ENCODE peak calls at places on chromosomes 16 and 17, in ten cellular contexts. One of them, this sample, is unnamed.

GRCh38 chr17:39618956-39619785 is 7.6 kb upstream of the PPP1R1B start:
- DNase-seq in brain microvascular endothelial cell: no peak
- DNase-seq in body of pancreas: no peak
- DNase-seq in right atrium auricular region: no peak
- DNase-seq in mucosa of descending colon: peak
- DNase-seq in choroid plexus epithelial cell: no peak
- DNase-seq in A549: no peak
- DNase-seq in astrocyte of the spinal cord: no peak
- DNase-seq in RWPE1: no peak
- DNase-seq in endothelial cell of umbilical vein: no peak
- DNase-seq in this sample: no peak

GRCh38 chr16:79628501-79628975 is 28.0 kb upstream of the MAF start:
- DNase-seq in astrocyte of the spinal cord: peak
- DNase-seq in right atrium auricular region: no peak
- DNase-seq in brain microvascular endothelial cell: peak
- DNase-seq in body of pancreas: no peak
- DNase-seq in endothelial cell of umbilical vein: no peak
- DNase-seq in mucosa of descending colon: no peak
- DNase-seq in RWPE1: peak
- DNase-seq in choroid plexus epithelial cell: peak
- DNase-seq in A549: no peak
- DNase-seq in this sample: no peak

GRCh38 chr17:320809-321385 is 31.7 kb downstream of the RPH3AL start:
- DNase-seq in brain microvascular endothelial cell: no peak
- DNase-seq in choroid plexus epithelial cell: no peak
- DNase-seq in right atrium auricular region: no peak
- DNase-seq in body of pancreas: no peak
- DNase-seq in mucosa of descending colon: no peak
- DNase-seq in endothelial cell of umbilical vein: no peak
- DNase-seq in astrocyte of the spinal cord: no peak
- DNase-seq in A549: no peak
- DNase-seq in RWPE1: no peak
- DNase-seq in this sample: no peak

GRCh38 chr17:59149841-59150511 is 5.0 kb downstream of the SKA2 start:
- DNase-seq in A549: no peak
- DNase-seq in body of pancreas: no peak
- DNase-seq in endothelial cell of umbilical vein: no peak
- DNase-seq in astrocyte of the spinal cord: no peak
- DNase-seq in mucosa of descending colon: no peak
- DNase-seq in RWPE1: no peak
- DNase-seq in brain microvascular endothelial cell: no peak
- DNase-seq in choroid plexus epithelial cell: no peak
- DNase-seq in right atrium auricular region: no peak
- DNase-seq in this sample: no peak

GRCh38 chr16:65510850-65511249 is 389.0 kb upstream of the CDH11 start:
- DNase-seq in choroid plexus epithelial cell: peak
- DNase-seq in astrocyte of the spinal cord: peak
- DNase-seq in endothelial cell of umbilical vein: no peak
- DNase-seq in right atrium auricular region: no peak
- DNase-seq in body of pancreas: no peak
- DNase-seq in RWPE1: no peak
- DNase-seq in brain microvascular endothelial cell: peak
- DNase-seq in A549: no peak
- DNase-seq in mucosa of descending colon: no peak
- DNase-seq in this sample: no peak

GRCh38 chr17:67443931-67444597 is 67.0 kb downstream of the PITPNC1 start:
- DNase-seq in astrocyte of the spinal cord: peak
- DNase-seq in mucosa of descending colon: no peak
- DNase-seq in endothelial cell of umbilical vein: peak
- DNase-seq in RWPE1: no peak
- DNase-seq in A549: no peak
- DNase-seq in brain microvascular endothelial cell: no peak
- DNase-seq in choroid plexus epithelial cell: peak
- DNase-seq in body of pancreas: no peak
- DNase-seq in right atrium auricular region: no peak
- DNase-seq in this sample: no peak

GRCh38 chr17:27577124-27577761 is 53.7 kb upstream of the LGALS9 start:
- DNase-seq in mucosa of descending colon: no peak
- DNase-seq in astrocyte of the spinal cord: peak
- DNase-seq in right atrium auricular region: no peak
- DNase-seq in brain microvascular endothelial cell: peak
- DNase-seq in choroid plexus epithelial cell: peak
- DNase-seq in A549: no peak
- DNase-seq in RWPE1: no peak
- DNase-seq in body of pancreas: peak
- DNase-seq in endothelial cell of umbilical vein: peak
- DNase-seq in this sample: no peak

GRCh38 chr16:24685539-24686432 is 43.7 kb upstream of the TNRC6A start:
- DNase-seq in A549: peak
- DNase-seq in choroid plexus epithelial cell: peak
- DNase-seq in body of pancreas: peak
- DNase-seq in mucosa of descending colon: peak
- DNase-seq in brain microvascular endothelial cell: peak
- DNase-seq in RWPE1: peak
- DNase-seq in astrocyte of the spinal cord: peak
- DNase-seq in right atrium auricular region: peak
- DNase-seq in endothelial cell of umbilical vein: peak
- DNase-seq in this sample: no peak

GRCh38 chr17:62666801-62667591 is 39.5 kb downstream of the MRC2 start:
- DNase-seq in endothelial cell of umbilical vein: no peak
- DNase-seq in choroid plexus epithelial cell: no peak
- DNase-seq in body of pancreas: no peak
- DNase-seq in A549: no peak
- DNase-seq in brain microvascular endothelial cell: no peak
- DNase-seq in mucosa of descending colon: no peak
- DNase-seq in astrocyte of the spinal cord: no peak
- DNase-seq in RWPE1: no peak
- DNase-seq in right atrium auricular region: no peak
- DNase-seq in this sample: no peak

GRCh38 chr16:51359141-51359960 is 208.3 kb upstream of the SALL1 start:
- DNase-seq in brain microvascular endothelial cell: no peak
- DNase-seq in astrocyte of the spinal cord: peak
- DNase-seq in A549: no peak
- DNase-seq in body of pancreas: peak
- DNase-seq in endothelial cell of umbilical vein: no peak
- DNase-seq in RWPE1: no peak
- DNase-seq in mucosa of descending colon: peak
- DNase-seq in choroid plexus epithelial cell: no peak
- DNase-seq in right atrium auricular region: peak
- DNase-seq in this sample: no peak

GRCh38 chr16:67884684-67885083 is at the start of gene NRN1L:
- DNase-seq in body of pancreas: peak
- DNase-seq in choroid plexus epithelial cell: peak
- DNase-seq in mucosa of descending colon: peak
- DNase-seq in A549: no peak
- DNase-seq in astrocyte of the spinal cord: peak
- DNase-seq in RWPE1: peak
- DNase-seq in right atrium auricular region: peak
- DNase-seq in endothelial cell of umbilical vein: no peak
- DNase-seq in brain microvascular endothelial cell: peak
- DNase-seq in this sample: peak

GRCh38 chr16:72042157-72042660 is 12.1 kb upstream of the HP start:
- DNase-seq in astrocyte of the spinal cord: peak
- DNase-seq in choroid plexus epithelial cell: no peak
- DNase-seq in endothelial cell of umbilical vein: peak
- DNase-seq in RWPE1: no peak
- DNase-seq in brain microvascular endothelial cell: no peak
- DNase-seq in body of pancreas: peak
- DNase-seq in A549: no peak
- DNase-seq in right atrium auricular region: no peak
- DNase-seq in mucosa of descending colon: no peak
- DNase-seq in this sample: no peak

GRCh38 chr16:3879258-3879886 is 1.1 kb downstream of the CREBBP start:
- DNase-seq in choroid plexus epithelial cell: peak
- DNase-seq in astrocyte of the spinal cord: no peak
- DNase-seq in A549: no peak
- DNase-seq in brain microvascular endothelial cell: no peak
- DNase-seq in right atrium auricular region: no peak
- DNase-seq in body of pancreas: peak
- DNase-seq in RWPE1: no peak
- DNase-seq in mucosa of descending colon: peak
- DNase-seq in endothelial cell of umbilical vein: no peak
- DNase-seq in this sample: no peak

DNA sequence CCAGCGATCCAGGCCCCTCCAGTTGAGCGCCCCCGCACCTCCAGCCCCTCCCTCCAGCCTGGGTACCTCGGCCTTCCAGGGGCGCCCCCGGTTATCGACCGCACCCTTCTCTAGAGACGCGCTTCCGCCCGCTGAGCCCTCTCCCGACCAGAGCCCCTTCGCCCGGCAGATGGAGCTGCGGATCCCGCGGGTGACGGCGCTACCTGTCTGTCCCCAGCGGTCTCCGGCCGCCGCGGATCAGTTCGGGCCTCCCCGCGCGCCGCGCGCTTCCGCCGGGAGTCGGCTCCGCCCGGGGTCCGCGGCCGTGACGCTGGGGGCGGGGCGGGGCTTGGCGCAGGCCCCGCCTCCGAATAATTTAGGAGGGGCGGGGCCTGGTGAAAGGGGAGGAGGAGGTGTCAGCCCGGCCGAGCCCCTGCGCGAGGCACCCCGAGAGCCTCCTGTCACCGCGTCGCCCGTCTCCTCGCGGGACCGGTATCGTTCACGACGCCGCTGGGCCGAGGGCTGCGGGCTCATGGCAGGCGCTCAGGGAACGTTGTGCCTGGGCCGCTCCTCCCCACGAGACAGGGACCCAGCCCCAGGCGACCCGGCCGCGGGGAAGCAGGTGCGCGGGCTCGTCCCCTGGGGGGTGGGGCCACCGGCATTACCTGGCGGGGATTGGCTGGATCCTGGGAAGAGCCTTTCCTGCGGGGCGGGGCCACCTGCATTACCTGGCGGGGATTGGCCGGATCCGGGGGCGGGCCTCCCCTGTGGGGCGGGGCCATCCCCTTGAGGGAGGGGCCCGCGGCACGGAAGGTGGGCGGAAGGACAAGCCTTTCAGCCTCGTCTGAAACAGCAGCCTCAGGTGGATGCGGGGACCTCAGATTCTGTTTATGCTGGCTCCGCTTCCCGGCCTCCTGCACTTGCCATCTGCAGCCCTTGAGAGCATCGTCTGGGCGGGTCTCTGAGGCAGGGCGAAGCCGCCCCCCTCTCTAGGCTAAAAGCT is at the start of gene SPATA2L:
- DNase-seq in choroid plexus epithelial cell: peak
- DNase-seq in body of pancreas: peak
- DNase-seq in RWPE1: peak
- DNase-seq in right atrium auricular region: peak
- DNase-seq in brain microvascular endothelial cell: peak
- DNase-seq in astrocyte of the spinal cord: peak
- DNase-seq in endothelial cell of umbilical vein: peak
- DNase-seq in A549: peak
- DNase-seq in mucosa of descending colon: peak
- DNase-seq in this sample: peak
- TF ChIP-seq CTCF in choroid plexus epithelial cell: peak
- TF ChIP-seq CTCF in body of pancreas: no peak
- TF ChIP-seq CTCF in RWPE1: no peak
- TF ChIP-seq CTCF in right atrium auricular region: no peak
- TF ChIP-seq CTCF in brain microvascular endothelial cell: peak
- TF ChIP-seq CTCF in astrocyte of the spinal cord: no peak
- TF ChIP-seq CTCF in endothelial cell of umbilical vein: peak
- TF ChIP-seq CTCF in A549: no peak
- TF ChIP-seq CTCF in mucosa of descending colon: no peak
- TF ChIP-seq CTCF in this sample: no peak

GRCh38 chr16:29816694-29817441 is 916 bp downstream of the PAGR1 start:
- DNase-seq in astrocyte of the spinal cord: peak
- DNase-seq in choroid plexus epithelial cell: peak
- DNase-seq in endothelial cell of umbilical vein: peak
- DNase-seq in RWPE1: peak
- DNase-seq in mucosa of descending colon: peak
- DNase-seq in body of pancreas: peak
- DNase-seq in brain microvascular endothelial cell: peak
- DNase-seq in right atrium auricular region: peak
- DNase-seq in A549: peak
- DNase-seq in this sample: no peak
- TF ChIP-seq CTCF in astrocyte of the spinal cord: peak
- TF ChIP-seq CTCF in choroid plexus epithelial cell: peak
- TF ChIP-seq CTCF in endothelial cell of umbilical vein: peak
- TF ChIP-seq CTCF in RWPE1: no peak
- TF ChIP-seq CTCF in mucosa of descending colon: no peak
- TF ChIP-seq CTCF in body of pancreas: no peak
- TF ChIP-seq CTCF in brain microvascular endothelial cell: peak
- TF ChIP-seq CTCF in right atrium auricular region: no peak
- TF ChIP-seq CTCF in A549: no peak
- TF ChIP-seq CTCF in this sample: no peak

DNA sequence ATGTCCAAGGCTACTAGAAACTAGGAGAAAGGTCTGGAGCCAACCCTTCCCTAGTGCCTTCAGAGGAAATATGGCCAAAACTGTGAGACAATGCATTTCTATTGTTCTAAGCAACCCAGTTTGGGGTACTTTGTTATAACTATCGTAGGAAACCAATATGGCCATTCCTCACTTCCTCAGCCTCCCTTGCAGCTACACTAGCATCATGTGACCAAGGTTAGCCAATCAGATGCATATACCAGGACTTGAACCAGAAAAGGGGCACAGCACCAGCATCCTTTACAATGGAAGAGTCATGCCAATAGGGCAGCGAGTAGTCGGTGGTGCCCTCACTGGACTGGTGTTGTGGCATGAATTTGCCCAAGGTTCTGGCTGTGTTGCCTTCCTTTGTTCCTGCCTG is 464.0 kb downstream of the TMEM114 start:
- DNase-seq in choroid plexus epithelial cell: no peak
- DNase-seq in mucosa of descending colon: no peak
- DNase-seq in A549: no peak
- DNase-seq in brain microvascular endothelial cell: no peak
- DNase-seq in endothelial cell of umbilical vein: no peak
- DNase-seq in RWPE1: no peak
- DNase-seq in body of pancreas: no peak
- DNase-seq in astrocyte of the spinal cord: no peak
- DNase-seq in right atrium auricular region: no peak
- DNase-seq in this sample: no peak
- TF ChIP-seq CTCF in choroid plexus epithelial cell: no peak
- TF ChIP-seq CTCF in mucosa of descending colon: no peak
- TF ChIP-seq CTCF in A549: no peak
- TF ChIP-seq CTCF in brain microvascular endothelial cell: no peak
- TF ChIP-seq CTCF in endothelial cell of umbilical vein: no peak
- TF ChIP-seq CTCF in RWPE1: no peak
- TF ChIP-seq CTCF in body of pancreas: no peak
- TF ChIP-seq CTCF in astrocyte of the spinal cord: no peak
- TF ChIP-seq CTCF in right atrium auricular region: no peak
- TF ChIP-seq CTCF in this sample: no peak

DNA sequence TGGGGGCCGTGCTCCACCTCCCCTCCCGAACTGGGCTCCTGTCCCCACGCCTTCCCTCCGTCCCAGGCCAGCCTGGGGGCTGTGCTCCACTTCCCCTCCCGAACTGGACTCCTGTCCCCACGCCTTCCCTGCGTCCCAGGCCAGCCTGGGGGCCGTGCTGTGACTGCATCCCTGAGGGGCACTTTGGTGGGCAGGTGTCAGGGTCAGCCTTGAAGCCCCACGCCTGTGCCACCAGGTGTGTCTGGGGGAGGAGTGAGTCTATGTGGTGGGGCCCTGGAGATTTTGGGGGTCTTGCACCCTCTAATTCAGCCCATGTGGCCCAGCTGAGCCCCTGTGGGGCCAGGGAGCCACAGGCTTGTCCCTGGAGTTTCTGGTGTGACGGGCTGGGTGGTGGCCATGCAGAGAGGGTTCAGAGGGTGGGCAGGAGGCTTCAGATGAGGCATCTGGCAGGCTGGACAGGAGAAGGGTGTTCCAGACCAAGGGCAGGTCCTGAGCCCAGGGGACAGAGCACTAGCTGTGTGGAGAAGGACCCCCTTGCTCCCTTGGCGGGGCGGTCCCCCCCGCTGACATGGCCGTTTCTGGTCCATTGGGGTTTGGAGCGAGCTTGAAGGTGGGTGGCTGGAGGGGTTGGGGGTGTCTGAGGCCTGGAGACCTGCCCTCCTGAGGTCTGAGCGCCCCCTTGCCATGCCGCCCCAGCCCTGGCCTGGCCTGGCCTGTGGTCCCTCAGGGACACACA is 8.2 kb downstream of the NHERF2 start:
- DNase-seq in body of pancreas: peak
- DNase-seq in choroid plexus epithelial cell: no peak
- DNase-seq in right atrium auricular region: no peak
- DNase-seq in RWPE1: no peak
- DNase-seq in astrocyte of the spinal cord: no peak
- DNase-seq in mucosa of descending colon: no peak
- DNase-seq in A549: no peak
- DNase-seq in endothelial cell of umbilical vein: no peak
- DNase-seq in brain microvascular endothelial cell: no peak
- DNase-seq in this sample: no peak
- TF ChIP-seq CTCF in body of pancreas: no peak
- TF ChIP-seq CTCF in choroid plexus epithelial cell: no peak
- TF ChIP-seq CTCF in right atrium auricular region: no peak
- TF ChIP-seq CTCF in RWPE1: no peak
- TF ChIP-seq CTCF in astrocyte of the spinal cord: no peak
- TF ChIP-seq CTCF in mucosa of descending colon: no peak
- TF ChIP-seq CTCF in A549: no peak
- TF ChIP-seq CTCF in endothelial cell of umbilical vein: no peak
- TF ChIP-seq CTCF in brain microvascular endothelial cell: no peak
- TF ChIP-seq CTCF in this sample: no peak

This sample was measured in omental fat pad.